ENCODE peak calls at places on chromosomes 7 and 10, in eight cellular contexts. B, K, G, N, P, T, Q and M are unnamed samples.

GRCh38 chr10:132588301-132589013 is 50.9 kb downstream of the INPP5A start:
- DNase-seq in Q (peak; percentile 78), N (no peak), K (no peak), G (no peak), T (no peak), P (no peak), B (peak; percentile 57), M (no peak)

GRCh38 chr7:92788559-92789183 is 47.7 kb downstream of the CDK6 start:
- DNase-seq in N (no peak), K (no peak), Q (no peak), P (no peak), T (no peak), B (no peak), G (no peak), M (no peak)

GRCh38 chr7:33903770-33904679 is 1.3 kb upstream of the BMPER start:
- DNase-seq in G (no peak), P (peak; percentile 49), T (peak; percentile 14), K (peak; percentile 45), N (no peak), B (no peak), Q (peak; percentile 67), M (peak; percentile 53)

GRCh38 chr7:130921391-130922180 is 187.6 kb upstream of the KLF14 start:
- DNase-seq in P (peak; percentile 57), K (peak; percentile 85), Q (peak; percentile 79), N (peak; percentile 64), B (peak; percentile 15), T (peak; percentile 56), G (no peak), M (no peak)

GRCh38 chr7:5289345-5289744 is 6.6 kb downstream of the SLC29A4 start:
- DNase-seq in T (no peak), G (no peak), P (no peak), N (no peak), K (no peak), Q (no peak), B (no peak), M (no peak)

GRCh38 chr10:33509231-33509871 is 174.9 kb upstream of the NRP1 start:
- DNase-seq in K (peak; percentile 84), N (peak; percentile 31), P (no peak), Q (peak; percentile 77), B (no peak), G (no peak), T (peak; percentile 70), M (no peak)

GRCh38 chr10:69952801-69953200 is 99.8 kb upstream of the MACROH2A2 start:
- DNase-seq in P (no peak), G (no peak), Q (no peak), N (no peak), K (no peak), B (no peak), T (no peak), M (no peak)

GRCh38 chr7:138981332-138982203 is at the start of gene KIAA1549:
- DNase-seq in Q (peak; percentile 70), N (peak; percentile 77), G (no peak), T (peak; percentile 80), P (peak; percentile 61), B (peak; percentile 25), K (peak; percentile 64), M (peak; percentile 75)

GRCh38 chr10:102342462-102342861 is 53.0 kb upstream of the NFKB2 start:
- DNase-seq in B (no peak), P (no peak), K (peak; percentile 4), N (peak; percentile 29), G (no peak), Q (no peak), T (no peak), M (no peak)

GRCh38 chr10:124099603-124100002 is 6.2 kb upstream of the CHST15 start:
- DNase-seq in N (no peak), Q (no peak), K (no peak), P (no peak), T (no peak), B (no peak), G (no peak), M (no peak)

GRCh38 chr7:141960687-141961422 is 12.7 kb downstream of the TAS2R38 start:
- DNase-seq in N (no peak), P (no peak), B (no peak), Q (no peak), G (no peak), K (no peak), T (no peak), M (no peak)

GRCh38 chr7:77269360-77270075 is 69.9 kb upstream of the FGL2 start:
- DNase-seq in G (no peak), Q (no peak), B (peak; percentile 52), T (no peak), K (peak; percentile 11), N (no peak), P (peak; percentile 20), M (peak; percentile 66)

GRCh38 chr7:102875700-102876192 is 37.1 kb upstream of the LRRC17 start:
- DNase-seq in T (peak; percentile 80), P (no peak), K (peak; percentile 100), G (no peak), Q (no peak), B (no peak), N (peak; percentile 27), M (no peak)

GRCh38 chr7:156096806-156097538 is 284.7 kb upstream of the SHH start:
- DNase-seq in B (no peak), P (no peak), K (no peak), G (no peak), N (no peak), T (no peak), Q (no peak), M (no peak)

GRCh38 chr10:63064706-63065105 is 68.4 kb upstream of the NRBF2 start:
- DNase-seq in B (no peak), T (no peak), P (no peak), K (no peak), Q (no peak), G (no peak), N (no peak), M (no peak)

GRCh38 chr10:127090135-127090534 is 106.3 kb downstream of the INSYN2A start:
- DNase-seq in K (no peak), G (no peak), T (peak; percentile 64), N (no peak), P (no peak), Q (no peak), B (no peak), M (no peak)

GRCh38 chr10:119135517-119135890 is 30.0 kb downstream of the SFXN4 start:
- DNase-seq in P (no peak), Q (peak; percentile 64), B (no peak), N (no peak), G (no peak), K (peak; percentile 79), T (no peak), M (no peak)

GRCh38 chr10:3072641-3073360 is 5.5 kb downstream of the PFKP start:
- DNase-seq in B (no peak), N (no peak), T (no peak), K (no peak), G (no peak), P (no peak), Q (peak; percentile 13), M (no peak)
- TF ChIP-seq POLR2A in B (no peak), N (no peak), T (no peak), K (no peak), G (no peak), P (no peak), Q (no peak), M (no peak)

GRCh38 chr7:30466266-30466665 is 12.3 kb downstream of the NOD1 start:
- DNase-seq in N (no peak), G (no peak), T (no peak), P (no peak), Q (peak; percentile 30), B (no peak), K (no peak), M (no peak)

GRCh38 chr7:30460246-30460633 is 18.3 kb downstream of the NOD1 start:
- DNase-seq in G (no peak), P (no peak), N (no peak), K (no peak), Q (no peak), B (no peak), T (no peak), M (no peak)

GRCh38 chr7:30465342-30466170 is 13.0 kb downstream of the NOD1 start:
- DNase-seq in T (no peak), N (no peak), K (peak; percentile 48), P (no peak), B (no peak), Q (peak; percentile 68), G (no peak), M (no peak)

GRCh38 chr7:30464231-30464660 is 14.3 kb downstream of the NOD1 start:
- DNase-seq in K (no peak), G (no peak), Q (peak; percentile 46), P (no peak), N (no peak), B (no peak), T (no peak), M (no peak)

GRCh38 chr7:30463400-30464145 is 15.0 kb downstream of the NOD1 start:
- DNase-seq in N (no peak), G (no peak), Q (peak; percentile 18), P (no peak), B (peak; percentile 53), T (no peak), K (no peak), M (no peak)
- H3K4me1 ChIP-seq in N (peaks cover 15% of the 10 kb centered on the region), G (peaks cover 41% of the 10 kb centered on the region), Q (peaks cover 51% of the 10 kb centered on the region), P (peaks cover 15% of the 10 kb centered on the region), B (peaks cover 8% of the 10 kb centered on the region), T (peaks cover 2% of the 10 kb centered on the region), K (peaks cover 28% of the 10 kb centered on the region), M (no peaks in the 10 kb centered on the region)

DNA sequence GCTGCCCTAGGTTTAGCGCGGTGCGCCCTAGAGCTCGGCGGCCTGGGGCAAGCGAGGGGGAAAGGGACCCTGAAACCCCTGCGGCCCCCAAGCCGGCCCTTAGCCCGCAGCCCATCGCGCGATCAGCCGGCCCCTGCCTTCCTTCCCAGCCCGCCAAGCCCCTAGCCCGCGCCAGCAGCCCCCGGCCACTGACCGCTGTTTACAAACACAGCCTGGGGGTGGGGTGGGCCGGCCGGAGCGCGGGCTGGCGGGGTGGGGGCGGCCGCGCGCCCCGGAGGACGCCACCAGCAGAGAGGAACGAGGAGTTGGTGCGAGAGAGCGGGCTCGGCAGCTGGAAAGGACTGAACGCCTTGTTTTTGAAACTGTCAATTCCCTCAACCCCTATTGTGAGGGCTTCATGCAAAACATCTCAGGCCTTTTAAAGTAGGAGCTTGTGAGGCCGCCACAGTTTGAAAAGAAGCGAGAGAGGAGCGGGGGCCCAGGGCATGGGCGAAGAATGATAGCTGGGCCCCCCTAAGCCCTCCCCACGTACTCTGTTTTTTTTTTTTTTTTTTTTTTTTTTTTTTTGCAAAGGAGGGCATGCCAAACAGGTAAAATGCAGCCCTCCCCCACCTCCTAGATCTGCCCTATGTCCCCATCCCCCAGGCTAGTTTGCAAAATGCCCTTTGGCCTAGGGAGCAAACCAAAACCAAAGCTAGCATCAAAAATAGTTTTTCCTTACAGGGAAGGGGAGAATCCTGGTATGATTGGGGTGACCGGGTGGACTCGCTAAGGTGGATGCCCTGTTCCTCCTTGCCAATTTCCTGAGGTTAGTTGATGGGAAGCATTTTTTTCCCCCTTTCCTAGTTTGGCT is 15.0 kb downstream of the SKIDA1 start:
- DNase-seq in P (peak; percentile 39), G (no peak), Q (no peak), T (no peak), B (no peak), N (no peak), K (no peak), M (peak; percentile 44)
- H3K4me3 ChIP-seq in P (peak overlapping the region; percentile 45), G (peak overlapping the region; percentile 36), Q (peak overlapping the region; percentile 33), T (no peak overlapping the region), B (peak overlapping the region; percentile 42), N (peak overlapping the region; percentile 43), K (peak overlapping the region; percentile 15), M (peak overlapping the region; percentile 39)

DNA sequence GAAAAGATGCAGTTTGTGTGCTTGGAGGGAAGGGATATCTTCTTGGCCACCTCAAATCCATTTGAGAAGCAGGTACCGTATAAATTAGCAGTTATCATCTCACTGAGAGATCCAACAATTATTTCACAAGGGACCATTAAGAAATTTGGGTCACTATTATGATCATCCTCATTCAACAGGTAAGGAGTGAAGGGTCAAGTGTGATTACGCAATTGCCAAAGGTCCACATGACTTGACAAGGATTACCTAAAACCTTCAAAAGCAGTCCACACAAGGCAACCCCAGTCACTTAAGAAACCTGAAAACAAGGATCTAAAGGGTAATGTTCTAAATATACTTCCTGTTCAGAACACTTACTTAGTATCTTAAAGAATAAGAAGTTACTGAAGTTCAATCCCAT is 27.4 kb downstream of the CCDC6 start:
- DNase-seq in B (no peak), G (no peak), Q (no peak), K (no peak), P (no peak), N (no peak), T (no peak), M (no peak)
- TF ChIP-seq POLR2A in B (no peak), G (no peak), Q (no peak), K (no peak), P (no peak), N (no peak), T (no peak), M (no peak)